ENCODE peak calls at places on chromosomes 4 and X, in five cellular contexts. R, N, Y, B and F are unnamed samples.

GRCh38 chr4:8078610-8079015 is 80.0 kb downstream of the ABLIM2 start:
- DNase-seq in R (no peak), N (no peak), Y (no peak), B (no peak), F (no peak)

GRCh38 chr4:14844059-14844458 is 158.2 kb upstream of the CPEB2 start:
- DNase-seq in R (no peak), N (no peak), Y (no peak), B (no peak), F (no peak)

GRCh38 chr4:162502109-162502508 is 338.3 kb upstream of the FSTL5 start:
- DNase-seq in R (no peak), N (no peak), Y (no peak), B (no peak), F (no peak)

GRCh38 chrX:124001581-124001980 is 40.1 kb downstream of the STAG2 start:
- DNase-seq in R (no peak), N (no peak), Y (no peak), B (no peak), F (no peak)

GRCh38 chr4:172393220-172393619 is 580.0 kb downstream of the GALNTL6 start:
- DNase-seq in R (no peak), N (no peak), Y (no peak), B (no peak), F (no peak)

GRCh38 chrX:48794993-48795501 is 6.8 kb upstream of the HDAC6 start:
- DNase-seq in R (no peak), N (no peak), Y (no peak), B (no peak), F (no peak)

GRCh38 chr4:15436515-15436914 is 8.7 kb downstream of the C1QTNF7 start:
- DNase-seq in R (no peak), N (no peak), Y (no peak), B (no peak), F (peak)

GRCh38 chr4:38868055-38868965 is 704 bp downstream of the FAM114A1 start:
- DNase-seq in R (peak), N (no peak), Y (no peak), B (no peak), F (no peak)

GRCh38 chrX:107537815-107538214 is 88.4 kb downstream of the FRMPD3 start:
- DNase-seq in R (no peak), N (peak), Y (peak), B (no peak), F (peak)